ENCODE peak calls at places on chromosomes 16 and 17, in five cellular contexts. C is RWPE1; U is naive thymus-derived CD8-positive, alpha-beta T cell; I is lung; H is H9. E is an unnamed sample.

GRCh38 chr17:60971515-60972369 is 294.1 kb downstream of the BCAS3 start:
- DNase-seq in C (peak), U (no peak), I (no peak), H (peak), E (no peak)

GRCh38 chr17:66714046-66715023 is 120.6 kb upstream of the CACNG5 start:
- DNase-seq in C (no peak), U (no peak), I (no peak), H (peak), E (no peak)

GRCh38 chr17:79865351-79866210 is 26.3 kb upstream of the CBX4 start:
- DNase-seq in C (no peak), U (no peak), I (no peak), H (no peak), E (no peak)

GRCh38 chr17:38602453-38602852 is 3.3 kb downstream of the SRCIN1 start:
- DNase-seq in C (no peak), U (no peak), I (no peak), H (no peak), E (no peak)

GRCh38 chr17:47692137-47692894 is 1.6 kb upstream of the TBKBP1 start:
- DNase-seq in C (no peak), U (no peak), I (no peak), H (peak), E (no peak)

GRCh38 chr16:84013787-84014569 is 28.6 kb downstream of the SLC38A8 start:
- DNase-seq in C (peak), U (peak), I (peak), H (peak), E (no peak)

GRCh38 chr16:9072806-9073341 is 18.6 kb upstream of the HAPSTR1 start:
- DNase-seq in C (peak), U (no peak), I (no peak), H (no peak), E (no peak)

GRCh38 chr16:12896562-12896961 is 4.8 kb upstream of the SHISA9 start:
- DNase-seq in C (no peak), U (no peak), I (no peak), H (peak), E (no peak)

GRCh38 chr16:85302018-85302847 is 190.0 kb upstream of the CIBAR2 start:
- DNase-seq in C (peak), U (no peak), I (no peak), H (no peak), E (no peak)

GRCh38 chr16:89602273-89602951 is 11.0 kb upstream of the DPEP1 start:
- DNase-seq in C (peak), U (no peak), I (no peak), H (peak), E (no peak)

GRCh38 chr17:35082073-35082657 is 18.7 kb upstream of the RFFL start:
- DNase-seq in C (peak), U (no peak), I (no peak), H (no peak), E (no peak)

GRCh38 chr16:81693047-81693446 is 86.0 kb upstream of the PLCG2 start:
- DNase-seq in C (no peak), U (no peak), I (no peak), H (no peak), E (no peak)

GRCh38 chr16:57128787-57129389 is 36.5 kb downstream of the CPNE2 start:
- DNase-seq in C (no peak), U (peak), I (no peak), H (no peak), E (no peak)

GRCh38 chr17:77164483-77165030 is 23.8 kb downstream of the SEC14L1 start:
- DNase-seq in C (no peak), U (no peak), I (no peak), H (no peak), E (no peak)

GRCh38 chr17:72719582-72720493 is 372.6 kb downstream of the SLC39A11 start:
- DNase-seq in C (no peak), U (peak), I (no peak), H (no peak), E (no peak)

GRCh38 chr16:28067604-28068382 is 4.3 kb upstream of the GSG1L start:
- DNase-seq in C (no peak), U (no peak), I (no peak), H (no peak), E (no peak)

E was measured in esophagus muscularis mucosa.